ENCODE peak calls at places on chromosomes 7 and 10, in nine cellular contexts. One of them, this sample, is unnamed.

GRCh38 chr7:67423058-67423457 is 426.4 kb downstream of the TYW1 start:
- DNase-seq in effector memory CD4-positive, alpha-beta T cell: no peak
- DNase-seq in SK-N-SH: peak; percentile 83
- DNase-seq in GM12892: no peak
- DNase-seq in A549: no peak
- DNase-seq in heart left ventricle: no peak
- DNase-seq in mesendoderm: no peak
- DNase-seq in dermis blood vessel endothelial cell: no peak
- DNase-seq in CD4-positive, alpha-beta T cell: no peak
- DNase-seq in this sample: no peak

GRCh38 chr10:43380610-43381222 is 9.3 kb downstream of the FXYD4 start:
- DNase-seq in effector memory CD4-positive, alpha-beta T cell: no peak
- DNase-seq in SK-N-SH: peak; percentile 30
- DNase-seq in GM12892: no peak
- DNase-seq in A549: peak; percentile 60
- DNase-seq in heart left ventricle: no peak
- DNase-seq in mesendoderm: no peak
- DNase-seq in dermis blood vessel endothelial cell: no peak
- DNase-seq in CD4-positive, alpha-beta T cell: no peak
- DNase-seq in this sample: no peak

GRCh38 chr7:156662269-156662668 is 21.7 kb downstream of the RNF32 start:
- DNase-seq in effector memory CD4-positive, alpha-beta T cell: no peak
- DNase-seq in SK-N-SH: no peak
- DNase-seq in GM12892: no peak
- DNase-seq in A549: no peak
- DNase-seq in heart left ventricle: no peak
- DNase-seq in mesendoderm: no peak
- DNase-seq in dermis blood vessel endothelial cell: no peak
- DNase-seq in CD4-positive, alpha-beta T cell: no peak
- DNase-seq in this sample: no peak

GRCh38 chr10:99370993-99371392 is 41.8 kb downstream of the CNNM1 start:
- DNase-seq in effector memory CD4-positive, alpha-beta T cell: no peak
- DNase-seq in SK-N-SH: peak; percentile 56
- DNase-seq in GM12892: no peak
- DNase-seq in A549: peak; percentile 61
- DNase-seq in heart left ventricle: no peak
- DNase-seq in mesendoderm: peak; percentile 86
- DNase-seq in dermis blood vessel endothelial cell: peak; percentile 54
- DNase-seq in CD4-positive, alpha-beta T cell: no peak
- DNase-seq in this sample: peak; percentile 5

GRCh38 chr10:63477927-63478326 is 12.2 kb upstream of the JMJD1C start:
- DNase-seq in effector memory CD4-positive, alpha-beta T cell: no peak
- DNase-seq in SK-N-SH: no peak
- DNase-seq in GM12892: no peak
- DNase-seq in A549: no peak
- DNase-seq in heart left ventricle: no peak
- DNase-seq in mesendoderm: no peak
- DNase-seq in dermis blood vessel endothelial cell: no peak
- DNase-seq in CD4-positive, alpha-beta T cell: no peak
- DNase-seq in this sample: no peak

GRCh38 chr7:64888901-64889685 is 14.0 kb upstream of the ZNF273 start:
- DNase-seq in effector memory CD4-positive, alpha-beta T cell: no peak
- DNase-seq in SK-N-SH: peak; percentile 31
- DNase-seq in GM12892: peak; percentile 19
- DNase-seq in A549: no peak
- DNase-seq in heart left ventricle: no peak
- DNase-seq in mesendoderm: no peak
- DNase-seq in dermis blood vessel endothelial cell: peak; percentile 27
- DNase-seq in CD4-positive, alpha-beta T cell: no peak
- DNase-seq in this sample: no peak

GRCh38 chr7:30433082-30433481 is 45.5 kb downstream of the NOD1 start:
- DNase-seq in effector memory CD4-positive, alpha-beta T cell: no peak
- DNase-seq in SK-N-SH: no peak
- DNase-seq in GM12892: no peak
- DNase-seq in A549: no peak
- DNase-seq in heart left ventricle: peak; percentile 48
- DNase-seq in mesendoderm: peak; percentile 26
- DNase-seq in dermis blood vessel endothelial cell: no peak
- DNase-seq in CD4-positive, alpha-beta T cell: no peak
- DNase-seq in this sample: no peak

GRCh38 chr7:116955801-116956514 is 2.7 kb downstream of the ST7 start:
- DNase-seq in effector memory CD4-positive, alpha-beta T cell: no peak
- DNase-seq in SK-N-SH: no peak
- DNase-seq in GM12892: no peak
- DNase-seq in A549: no peak
- DNase-seq in heart left ventricle: peak; percentile 22
- DNase-seq in mesendoderm: no peak
- DNase-seq in dermis blood vessel endothelial cell: peak; percentile 28
- DNase-seq in CD4-positive, alpha-beta T cell: no peak
- DNase-seq in this sample: no peak

GRCh38 chr10:16497911-16498310 is 23.8 kb downstream of the C1QL3 start:
- DNase-seq in effector memory CD4-positive, alpha-beta T cell: no peak
- DNase-seq in SK-N-SH: no peak
- DNase-seq in GM12892: no peak
- DNase-seq in A549: no peak
- DNase-seq in heart left ventricle: no peak
- DNase-seq in mesendoderm: no peak
- DNase-seq in dermis blood vessel endothelial cell: peak; percentile 21
- DNase-seq in CD4-positive, alpha-beta T cell: no peak
- DNase-seq in this sample: no peak

GRCh38 chr7:70585071-70585470 is 546.9 kb upstream of the GALNT17 start:
- DNase-seq in effector memory CD4-positive, alpha-beta T cell: no peak
- DNase-seq in SK-N-SH: peak; percentile 66
- DNase-seq in GM12892: no peak
- DNase-seq in A549: no peak
- DNase-seq in heart left ventricle: no peak
- DNase-seq in mesendoderm: peak; percentile 80
- DNase-seq in dermis blood vessel endothelial cell: no peak
- DNase-seq in CD4-positive, alpha-beta T cell: peak; percentile 1
- DNase-seq in this sample: no peak

GRCh38 chr10:127999291-127999690 is 92.4 kb downstream of the PTPRE start:
- DNase-seq in effector memory CD4-positive, alpha-beta T cell: no peak
- DNase-seq in SK-N-SH: no peak
- DNase-seq in GM12892: no peak
- DNase-seq in A549: no peak
- DNase-seq in heart left ventricle: no peak
- DNase-seq in mesendoderm: no peak
- DNase-seq in dermis blood vessel endothelial cell: no peak
- DNase-seq in CD4-positive, alpha-beta T cell: no peak
- DNase-seq in this sample: no peak

GRCh38 chr7:7707756-7708310 is 10.6 kb downstream of the RPA3 start:
- DNase-seq in effector memory CD4-positive, alpha-beta T cell: no peak
- DNase-seq in SK-N-SH: no peak
- DNase-seq in GM12892: no peak
- DNase-seq in A549: no peak
- DNase-seq in heart left ventricle: no peak
- DNase-seq in mesendoderm: peak; percentile 88
- DNase-seq in dermis blood vessel endothelial cell: no peak
- DNase-seq in CD4-positive, alpha-beta T cell: no peak
- DNase-seq in this sample: no peak

GRCh38 chr10:122112021-122112616 is 123.2 kb downstream of the TACC2 start:
- DNase-seq in effector memory CD4-positive, alpha-beta T cell: no peak
- DNase-seq in SK-N-SH: no peak
- DNase-seq in GM12892: no peak
- DNase-seq in A549: no peak
- DNase-seq in heart left ventricle: no peak
- DNase-seq in mesendoderm: no peak
- DNase-seq in dermis blood vessel endothelial cell: peak; percentile 72
- DNase-seq in CD4-positive, alpha-beta T cell: no peak
- DNase-seq in this sample: no peak

GRCh38 chr10:17644485-17644964 is 574 bp downstream of the STAM start:
- DNase-seq in effector memory CD4-positive, alpha-beta T cell: no peak
- DNase-seq in SK-N-SH: peak; percentile 52
- DNase-seq in GM12892: no peak
- DNase-seq in A549: no peak
- DNase-seq in heart left ventricle: no peak
- DNase-seq in mesendoderm: no peak
- DNase-seq in dermis blood vessel endothelial cell: peak; percentile 59
- DNase-seq in CD4-positive, alpha-beta T cell: no peak
- DNase-seq in this sample: no peak

GRCh38 chr10:5956146-5956914 is 21.0 kb downstream of the IL15RA start:
- DNase-seq in effector memory CD4-positive, alpha-beta T cell: no peak
- DNase-seq in SK-N-SH: no peak
- DNase-seq in GM12892: no peak
- DNase-seq in A549: no peak
- DNase-seq in heart left ventricle: no peak
- DNase-seq in mesendoderm: no peak
- DNase-seq in dermis blood vessel endothelial cell: no peak
- DNase-seq in CD4-positive, alpha-beta T cell: no peak
- DNase-seq in this sample: no peak

GRCh38 chr10:78757542-78757941 is 311.2 kb upstream of the ZMIZ1 start:
- DNase-seq in effector memory CD4-positive, alpha-beta T cell: no peak
- DNase-seq in SK-N-SH: no peak
- DNase-seq in GM12892: no peak
- DNase-seq in A549: no peak
- DNase-seq in heart left ventricle: no peak
- DNase-seq in mesendoderm: peak; percentile 54
- DNase-seq in dermis blood vessel endothelial cell: peak; percentile 14
- DNase-seq in CD4-positive, alpha-beta T cell: no peak
- DNase-seq in this sample: no peak

GRCh38 chr7:146565872-146566271 is 449.3 kb downstream of the CNTNAP2 start:
- DNase-seq in effector memory CD4-positive, alpha-beta T cell: no peak
- DNase-seq in SK-N-SH: no peak
- DNase-seq in GM12892: no peak
- DNase-seq in A549: no peak
- DNase-seq in heart left ventricle: no peak
- DNase-seq in mesendoderm: no peak
- DNase-seq in dermis blood vessel endothelial cell: no peak
- DNase-seq in CD4-positive, alpha-beta T cell: no peak
- DNase-seq in this sample: no peak